ENCODE peak calls at places on chromosomes 7 and 10, in six cellular contexts. P is lower lobe of right lung; S is spleen; G is NT2/D1; V is effector memory CD4-positive, alpha-beta T cell; A is CD4-positive, CD25-positive, alpha-beta regulatory T cell. H is an unnamed sample.
A peak's percentile ranks its signal among the peaks of the same experiment; 100 is the strongest.

GRCh38 chr10:1629326-1630036 is 107.8 kb downstream of the ADARB2 start:
- DNase-seq in P (no peak), S (no peak), G (no peak), V (no peak), A (no peak), H (no peak)

GRCh38 chr7:134701272-134701671 is 54.6 kb downstream of the BPGM start:
- DNase-seq in P (no peak), S (no peak), G (no peak), V (no peak), A (no peak), H (no peak)

GRCh38 chr7:28179081-28180030 is 1.2 kb downstream of the JAZF1 start:
- DNase-seq in P (peak; percentile 86), S (peak; percentile 97), G (peak; percentile 36), V (peak; percentile 62), A (peak; percentile 71), H (peak; percentile 71)

GRCh38 chr10:12603766-12604470 is 254.6 kb downstream of the CAMK1D start:
- DNase-seq in P (no peak), S (no peak), G (no peak), V (no peak), A (no peak), H (no peak)

GRCh38 chr7:101953248-101953819 is 135.9 kb downstream of the CUX1 start:
- DNase-seq in P (no peak), S (no peak), G (no peak), V (no peak), A (no peak), H (no peak)

GRCh38 chr10:70593513-70593890 is 9.0 kb downstream of the PRF1 start:
- DNase-seq in P (no peak), S (no peak), G (no peak), V (no peak), A (no peak), H (no peak)

GRCh38 chr10:118542789-118543188 is 52.7 kb downstream of the PRLHR start:
- DNase-seq in P (no peak), S (no peak), G (no peak), V (no peak), A (no peak), H (no peak)

GRCh38 chr7:107353701-107354100 is 116.2 kb upstream of the GPR22 start:
- DNase-seq in P (no peak), S (no peak), G (no peak), V (no peak), A (no peak), H (no peak)

GRCh38 chr10:7153750-7154149 is 257.1 kb downstream of the SFMBT2 start:
- DNase-seq in P (no peak), S (no peak), G (no peak), V (no peak), A (no peak), H (no peak)

GRCh38 chr7:106031271-106032029 is 68.4 kb downstream of the CDHR3 start:
- DNase-seq in P (no peak), S (no peak), G (peak; percentile 38), V (no peak), A (no peak), H (no peak)

GRCh38 chr7:137091396-137091795 is 222.9 kb downstream of the CHRM2 start:
- DNase-seq in P (no peak), S (no peak), G (peak; percentile 40), V (no peak), A (no peak), H (no peak)

GRCh38 chr10:7756360-7756992 is 31.3 kb downstream of the KIN start:
- DNase-seq in P (no peak), S (no peak), G (no peak), V (no peak), A (no peak), H (no peak)

GRCh38 chr7:123199869-123200268 is at the start of gene SLC13A1:
- DNase-seq in P (no peak), S (no peak), G (no peak), V (no peak), A (no peak), H (no peak)

GRCh38 chr10:6347391-6347951 is 144.7 kb downstream of the PFKFB3 start:
- DNase-seq in P (no peak), S (peak; percentile 81), G (no peak), V (peak; percentile 61), A (peak; percentile 48), H (peak; percentile 67)

GRCh38 chr7:44112231-44112996 is 8.3 kb downstream of the AEBP1 start:
- DNase-seq in P (no peak), S (peak; percentile 64), G (no peak), V (no peak), A (no peak), H (no peak)

GRCh38 chr10:121566755-121567154 is 31.5 kb downstream of the FGFR2 start:
- DNase-seq in P (no peak), S (no peak), G (no peak), V (no peak), A (no peak), H (no peak)

GRCh38 chr10:132188331-132188730 is 1.6 kb downstream of the DPYSL4 start:
- DNase-seq in P (no peak), S (no peak), G (no peak), V (no peak), A (no peak), H (no peak)

GRCh38 chr7:73766556-73767229 is 3.4 kb downstream of the CLDN3 start:
- DNase-seq in P (no peak), S (no peak), G (no peak), V (no peak), A (no peak), H (no peak)

GRCh38 chr10:104309980-104310978 is 28.0 kb downstream of the ITPRIP start:
- DNase-seq in P (no peak), S (no peak), G (no peak), V (no peak), A (no peak), H (no peak)

GRCh38 chr7:93921607-93922446 is at the start of gene GNG11:
- DNase-seq in P (peak; percentile 74), S (peak; percentile 90), G (peak; percentile 33), V (no peak), A (no peak), H (no peak)

GRCh38 chr10:122336961-122337360 is 37.5 kb upstream of the PLEKHA1 start:
- DNase-seq in P (no peak), S (no peak), G (no peak), V (no peak), A (no peak), H (no peak)

GRCh38 chr10:106384541-106384940 is 780.0 kb downstream of the SORCS1 start:
- DNase-seq in P (no peak), S (no peak), G (no peak), V (no peak), A (no peak), H (no peak)

GRCh38 chr10:106378251-106378650 is 786.3 kb downstream of the SORCS1 start:
- DNase-seq in P (no peak), S (no peak), G (no peak), V (no peak), A (no peak), H (no peak)

GRCh38 chr10:106380706-106381105 is 783.8 kb downstream of the SORCS1 start:
- DNase-seq in P (no peak), S (no peak), G (no peak), V (no peak), A (no peak), H (no peak)
- H3K9me3 ChIP-seq in P (peaks cover 5% of the 10 kb centered on the region), S (peaks cover 4% of the 10 kb centered on the region), G (peaks cover 8% of the 10 kb centered on the region), V (no peaks in the 10 kb centered on the region), A (peaks cover 8% of the 10 kb centered on the region), H (no peaks in the 10 kb centered on the region)

DNA sequence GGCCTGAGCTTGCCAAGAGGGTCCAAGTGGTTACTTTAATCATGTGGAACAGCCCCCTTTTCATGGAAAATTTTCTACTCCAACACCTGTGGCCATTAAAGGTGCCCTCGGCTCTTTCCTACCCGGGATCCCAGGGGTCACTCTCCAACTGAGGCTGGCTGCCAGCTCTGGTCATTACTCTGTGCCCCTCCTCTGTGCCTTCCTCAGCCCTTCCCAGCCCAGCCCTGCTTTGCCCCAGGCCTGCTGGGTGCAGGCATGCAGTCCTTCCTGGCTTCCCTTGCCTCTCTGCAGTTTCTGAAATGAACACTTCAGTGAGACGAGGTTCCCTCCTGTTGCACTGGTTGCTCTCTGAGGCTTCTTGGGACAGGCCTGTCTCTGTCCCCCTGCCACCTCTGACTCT is 951.1 kb upstream of the ZNF722 start:
- DNase-seq in P (no peak), S (no peak), G (no peak), V (no peak), A (no peak), H (no peak)
- H3K9me3 ChIP-seq in P (peaks cover 8% of the 10 kb centered on the region), S (peaks cover 5% of the 10 kb centered on the region), G (no peaks in the 10 kb centered on the region), V (peaks cover 8% of the 10 kb centered on the region), A (peaks cover 51% of the 10 kb centered on the region), H (peaks cover 8% of the 10 kb centered on the region)

DNA sequence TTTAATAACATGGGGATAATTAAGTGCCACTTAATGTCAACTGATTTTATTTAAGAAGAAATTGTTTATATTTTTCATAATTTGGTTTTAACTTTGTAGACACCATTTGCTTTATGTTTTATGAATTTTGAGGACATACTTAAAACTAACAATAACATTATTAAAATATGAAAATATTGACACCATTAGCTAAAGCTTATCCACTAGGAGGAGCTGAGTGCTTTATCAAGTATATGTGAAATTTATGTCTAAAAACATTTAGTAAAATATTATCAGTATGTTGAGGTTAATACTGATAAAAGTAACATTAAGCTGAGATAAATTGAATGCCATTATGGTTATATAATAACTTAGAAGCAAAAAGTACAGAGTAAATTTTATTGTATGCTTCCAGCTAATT is 622.1 kb downstream of the ARL4A start:
- DNase-seq in P (no peak), S (no peak), G (no peak), V (no peak), A (no peak), H (no peak)
- H3K9me3 ChIP-seq in P (no peaks in the 10 kb centered on the region), S (peaks cover 9% of the 10 kb centered on the region), G (peaks cover 43% of the 10 kb centered on the region), V (no peaks in the 10 kb centered on the region), A (no peaks in the 10 kb centered on the region), H (no peaks in the 10 kb centered on the region)

DNA sequence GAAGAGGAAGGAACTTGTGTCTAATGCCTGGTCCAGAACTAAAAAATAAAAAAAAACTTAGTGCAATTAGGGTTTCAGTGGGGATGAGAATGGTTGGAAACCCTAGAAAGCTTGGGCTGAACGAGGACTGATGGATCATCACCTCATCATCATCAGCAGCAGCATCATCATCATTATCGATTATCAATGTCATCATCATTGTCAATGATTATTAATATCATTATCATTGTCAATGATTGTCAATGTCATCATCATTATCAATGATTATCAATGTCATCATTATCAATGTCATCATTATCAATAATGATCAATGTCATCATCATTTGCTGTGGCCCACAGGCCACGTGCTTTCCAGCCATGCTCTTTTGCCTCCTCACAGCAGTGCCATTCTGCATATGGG is 952.0 kb upstream of the ZNF722 start:
- DNase-seq in P (no peak), S (no peak), G (no peak), V (no peak), A (no peak), H (no peak)
- H3K9me3 ChIP-seq in P (peaks cover 4% of the 10 kb centered on the region), S (peaks cover 5% of the 10 kb centered on the region), G (no peaks in the 10 kb centered on the region), V (peaks cover 8% of the 10 kb centered on the region), A (peaks cover 49% of the 10 kb centered on the region), H (peaks cover 5% of the 10 kb centered on the region)

GRCh38 chr10:108902491-108903250 is 1020.6 kb downstream of the XPNPEP1 start:
- DNase-seq in P (no peak), S (no peak), G (no peak), V (no peak), A (no peak), H (no peak)

GRCh38 chr10:108894402-108895301 is 1028.7 kb downstream of the XPNPEP1 start:
- DNase-seq in P (no peak), S (no peak), G (no peak), V (no peak), A (no peak), H (no peak)

GRCh38 chr10:108904163-108904878 is 1019.0 kb downstream of the XPNPEP1 start:
- DNase-seq in P (no peak), S (no peak), G (no peak), V (no peak), A (no peak), H (no peak)

GRCh38 chr10:108901766-108902365 is 1021.4 kb downstream of the XPNPEP1 start:
- DNase-seq in P (no peak), S (no peak), G (no peak), V (no peak), A (no peak), H (no peak)

GRCh38 chr10:108899686-108900085 is 1023.6 kb downstream of the XPNPEP1 start:
- DNase-seq in P (no peak), S (no peak), G (no peak), V (no peak), A (no peak), H (no peak)
- H3K9me3 ChIP-seq in P (no peaks in the 10 kb centered on the region), S (no peaks in the 10 kb centered on the region), G (no peaks in the 10 kb centered on the region), V (no peaks in the 10 kb centered on the region), A (no peaks in the 10 kb centered on the region), H (no peaks in the 10 kb centered on the region)

H was measured in T-helper 17 cell.